ENCODE peak calls at places on chromosomes 16 and 17, in four cellular contexts. K is ovary, T is adrenal gland, Q is right lobe of liver. M is an unnamed sample. For H3K4me1, the result is how much of the 10 kb centered on the place peaks cover.

GRCh38 chr16:29698484-29699323 is 19.7 kb downstream of the QPRT start:
- DNase-seq in Q (no peak), K (no peak), T (no peak), M (no peak)

GRCh38 chr17:18144261-18144660 is 35.7 kb downstream of the MYO15A start:
- DNase-seq in Q (no peak), K (no peak), T (no peak), M (no peak)

GRCh38 chr16:65728172-65728571 is 606.3 kb upstream of the CDH11 start:
- DNase-seq in Q (no peak), K (no peak), T (no peak), M (no peak)

GRCh38 chr17:14205992-14206461 is 30.6 kb downstream of the CDRT15 start:
- DNase-seq in Q (peak), K (no peak), T (no peak), M (peak)

GRCh38 chr17:8029121-8029520 is 9.7 kb upstream of the ALOX15B start:
- DNase-seq in T (no peak), Q (no peak), K (no peak), M (peak)

GRCh38 chr16:70686376-70687171 is 721 bp upstream of the MTSS2 start:
- DNase-seq in T (no peak), Q (no peak), K (peak), M (no peak)

GRCh38 chr17:3916825-3917224 is 560 bp upstream of the P2RX1 start:
- DNase-seq in Q (no peak), K (no peak), T (no peak), M (peak)

GRCh38 chr16:54407596-54407995 is 121.0 kb upstream of the IRX3 start:
- DNase-seq in Q (no peak), T (no peak), K (no peak), M (no peak)

GRCh38 chr17:68461589-68461988 is 4.3 kb upstream of the WIPI1 start:
- DNase-seq in Q (no peak), T (peak), K (no peak), M (no peak)

GRCh38 chr16:28180660-28181556 is 30.9 kb downstream of the XPO6 start:
- DNase-seq in T (no peak), Q (no peak), K (no peak), M (no peak)

GRCh38 chr17:64008830-64009229 is 10.7 kb downstream of the PRR29 start:
- DNase-seq in Q (peak), T (no peak), K (no peak), M (no peak)

GRCh38 chr16:3948378-3948995 is 68.0 kb upstream of the CREBBP start:
- DNase-seq in K (peak), Q (no peak), T (no peak), M (no peak)

GRCh38 chr16:27515874-27516353 is 33.8 kb downstream of the GTF3C1 start:
- DNase-seq in Q (no peak), T (peak), K (no peak), M (peak)

GRCh38 chr17:50200447-50201225 is 795 bp downstream of the COL1A1 start:
- DNase-seq in T (peak), K (peak), Q (peak), M (peak)

GRCh38 chr16:67397451-67397801 is 4.1 kb upstream of the TPPP3 start:
- DNase-seq in Q (no peak), T (no peak), K (no peak), M (peak)
- H3K4me1 ChIP-seq in Q (under half), T (under half), K (under half), M (under half)

GRCh38 chr17:81868674-81869220 is 2.4 kb downstream of the ARHGDIA start:
- DNase-seq in T (peak), Q (peak), K (peak), M (peak)

GRCh38 chr17:81870155-81870977 is 771 bp downstream of the ARHGDIA start:
- DNase-seq in K (no peak), Q (peak), T (peak), M (peak)

GRCh38 chr17:81867952-81868673 is 3.0 kb downstream of the ARHGDIA start:
- DNase-seq in K (no peak), T (no peak), Q (peak), M (no peak)

GRCh38 chr17:81870978-81871386 is at the start of gene ARHGDIA:
- DNase-seq in T (no peak), K (no peak), Q (peak), M (no peak)

GRCh38 chr17:81869221-81870154 is 1.6 kb downstream of the ARHGDIA start:
- DNase-seq in K (peak), Q (peak), T (peak), M (peak)
- TF ChIP-seq POLR2A in K (no peak), Q (peak), T (no peak), M (no peak)

DNA sequence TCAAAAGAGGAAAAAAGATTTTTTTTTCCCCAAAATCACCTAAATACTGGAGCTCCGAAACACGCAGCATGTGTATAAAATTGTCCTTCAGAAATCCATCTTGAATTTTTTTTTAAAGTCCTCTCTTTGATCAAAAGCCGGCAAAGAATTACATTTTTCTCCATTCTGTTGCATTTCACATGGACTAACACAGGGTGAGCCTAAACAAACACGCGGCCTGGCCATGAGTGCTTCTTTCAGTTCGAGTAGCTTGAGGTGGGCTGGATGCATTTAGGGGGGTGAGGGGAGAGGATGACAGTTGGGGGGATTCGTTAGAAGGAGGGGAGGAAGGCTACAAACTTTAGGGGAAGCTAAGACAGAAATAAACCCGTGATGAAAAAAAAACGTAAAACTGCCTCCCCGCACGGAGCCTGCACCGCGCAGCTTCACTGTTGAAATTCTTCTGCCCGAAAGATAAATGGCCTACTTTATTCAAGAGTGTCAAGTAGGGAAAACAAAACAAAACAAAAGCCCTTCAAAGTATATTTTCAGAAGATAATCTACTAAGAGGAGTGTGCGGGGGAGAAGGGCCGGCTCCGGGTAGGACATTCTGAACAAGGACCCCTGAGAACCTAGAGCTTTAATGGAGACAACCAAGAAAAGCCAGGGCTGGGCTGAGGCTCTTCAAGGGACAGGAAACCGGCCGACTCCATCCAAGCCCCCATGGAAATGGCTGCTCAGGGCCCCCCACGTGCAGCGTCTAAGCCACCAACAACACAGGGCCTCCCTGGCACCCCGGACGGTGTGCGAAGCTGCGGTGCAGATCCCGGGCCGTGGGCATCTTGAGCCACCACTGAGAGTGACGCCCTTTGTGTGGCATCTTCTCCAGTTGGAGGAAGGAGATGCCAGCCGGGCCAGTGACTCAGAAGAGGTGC is 251.2 kb downstream of the C16orf95 start:
- DNase-seq in T (no peak), Q (no peak), K (no peak), M (no peak)
- H3K4me1 ChIP-seq in T (under half), Q (under half), K (under half), M (under half)

DNA sequence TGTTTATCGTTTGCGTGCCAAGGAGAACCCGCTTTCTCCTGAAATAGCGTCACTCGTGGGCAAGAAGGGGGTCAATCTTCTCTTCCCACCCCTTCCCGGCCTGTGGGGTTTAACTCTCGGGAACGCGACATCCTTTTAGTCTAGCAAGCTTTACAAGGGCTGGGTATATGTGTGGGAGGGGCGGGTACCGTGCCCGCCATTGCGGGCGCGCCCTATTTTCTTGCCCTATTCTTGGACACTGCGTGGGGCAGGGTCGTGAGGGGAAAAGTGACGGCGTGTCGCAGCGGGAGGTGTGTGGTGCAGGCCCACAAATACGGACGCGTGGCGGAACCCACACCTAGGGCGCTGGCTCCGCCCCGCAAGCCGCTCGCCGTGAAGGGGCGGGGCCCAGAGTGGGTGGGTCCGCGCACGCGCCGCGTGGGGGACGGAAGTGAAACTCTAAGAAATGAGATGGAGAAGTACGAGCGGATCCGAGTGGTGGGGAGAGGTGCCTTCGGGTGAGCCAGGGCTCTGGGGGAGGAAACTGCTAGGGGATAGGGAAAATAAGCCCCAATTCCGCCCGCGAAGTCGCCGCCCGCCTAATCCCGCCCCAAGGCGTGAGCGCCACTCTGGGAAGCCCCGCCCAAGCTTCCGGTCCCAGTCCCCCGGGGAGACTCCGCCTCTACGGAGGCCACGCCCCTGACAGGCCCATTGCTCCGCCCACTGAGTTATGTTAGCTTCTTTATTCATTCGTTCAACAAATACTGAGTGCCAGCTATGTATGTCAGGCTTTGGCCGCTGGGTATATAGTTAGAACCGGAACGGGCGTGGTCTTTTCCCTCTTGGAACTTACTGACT is at the start of gene NEK8:
- DNase-seq in K (peak), T (peak), Q (peak), M (peak)
- TF ChIP-seq POLR2A in K (peak), T (peak), Q (peak), M (no peak)

GRCh38 chr17:73290399-73291259 is 21.2 kb downstream of the CDC42EP4 start:
- DNase-seq in Q (no peak), T (no peak), K (no peak), M (no peak)

GRCh38 chr17:73292031-73292531 is 19.7 kb downstream of the CDC42EP4 start:
- DNase-seq in T (peak), Q (peak), K (no peak), M (no peak)

GRCh38 chr17:73293031-73293430 is 18.8 kb downstream of the CDC42EP4 start:
- DNase-seq in T (no peak), Q (no peak), K (no peak), M (no peak)

GRCh38 chr17:73291260-73291801 is 20.5 kb downstream of the CDC42EP4 start:
- DNase-seq in Q (no peak), T (peak), K (peak), M (peak)

DNA sequence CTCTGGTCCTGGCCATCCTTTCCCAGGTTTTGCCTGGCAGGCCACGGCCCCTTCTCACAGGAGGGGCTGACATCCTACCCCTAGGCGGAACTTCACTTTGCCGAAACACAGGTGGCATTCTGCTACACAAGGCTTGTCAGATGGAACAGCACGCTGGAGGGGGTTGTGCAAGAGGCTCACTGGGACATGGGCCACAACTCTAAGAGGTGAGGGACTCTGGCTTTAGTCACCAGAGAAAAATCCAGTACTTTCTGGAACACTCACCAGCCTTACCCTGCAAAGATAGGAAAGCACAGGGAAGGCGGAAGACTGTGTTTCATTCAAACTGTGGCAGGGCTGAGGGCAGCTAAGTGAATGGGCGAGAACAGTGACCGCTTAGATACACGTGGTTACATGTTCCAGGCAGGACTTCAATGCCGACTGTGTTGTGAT is 18.3 kb downstream of the CDC42EP4 start:
- DNase-seq in K (peak), Q (peak), T (peak), M (no peak)
- H3K4me1 ChIP-seq in K (under half), Q (under half), T (half or more), M (under half)

GRCh38 chr17:81983011-81983638 is 5.7 kb downstream of the ASPSCR1 start:
- DNase-seq in Q (no peak), K (no peak), T (no peak), M (no peak)
- TF ChIP-seq POLR2A in Q (no peak), K (no peak), T (no peak), M (no peak)

GRCh38 chr16:9114112-9114511 is 22.7 kb downstream of the HAPSTR1 start:
- DNase-seq in K (no peak), T (no peak), Q (no peak), M (no peak)

GRCh38 chr16:9113707-9114106 is 22.3 kb downstream of the HAPSTR1 start:
- DNase-seq in T (no peak), Q (no peak), K (no peak), M (no peak)

GRCh38 chr16:9114842-9115241 is 23.4 kb downstream of the HAPSTR1 start:
- DNase-seq in K (no peak), T (no peak), Q (no peak), M (no peak)

GRCh38 chr16:9115277-9115676 is 23.8 kb downstream of the HAPSTR1 start:
- DNase-seq in T (no peak), K (no peak), Q (no peak), M (no peak)

GRCh38 chr16:9116141-9116540 is 24.7 kb downstream of the HAPSTR1 start:
- DNase-seq in Q (no peak), K (no peak), T (no peak), M (no peak)
- H3K4me1 ChIP-seq in Q (under half), K (under half), T (half or more), M (under half)

GRCh38 chr17:78343099-78343432 is 16.8 kb downstream of the SOCS3 start:
- DNase-seq in K (peak), T (peak), Q (no peak), M (peak)

GRCh38 chr17:78340183-78340955 is 19.5 kb downstream of the SOCS3 start:
- DNase-seq in T (no peak), Q (no peak), K (no peak), M (peak)

GRCh38 chr17:78342438-78343098 is 17.3 kb downstream of the SOCS3 start:
- DNase-seq in T (peak), K (peak), Q (no peak), M (peak)

GRCh38 chr17:78343433-78344201 is 16.3 kb downstream of the SOCS3 start:
- DNase-seq in Q (no peak), K (peak), T (no peak), M (peak)

DNA sequence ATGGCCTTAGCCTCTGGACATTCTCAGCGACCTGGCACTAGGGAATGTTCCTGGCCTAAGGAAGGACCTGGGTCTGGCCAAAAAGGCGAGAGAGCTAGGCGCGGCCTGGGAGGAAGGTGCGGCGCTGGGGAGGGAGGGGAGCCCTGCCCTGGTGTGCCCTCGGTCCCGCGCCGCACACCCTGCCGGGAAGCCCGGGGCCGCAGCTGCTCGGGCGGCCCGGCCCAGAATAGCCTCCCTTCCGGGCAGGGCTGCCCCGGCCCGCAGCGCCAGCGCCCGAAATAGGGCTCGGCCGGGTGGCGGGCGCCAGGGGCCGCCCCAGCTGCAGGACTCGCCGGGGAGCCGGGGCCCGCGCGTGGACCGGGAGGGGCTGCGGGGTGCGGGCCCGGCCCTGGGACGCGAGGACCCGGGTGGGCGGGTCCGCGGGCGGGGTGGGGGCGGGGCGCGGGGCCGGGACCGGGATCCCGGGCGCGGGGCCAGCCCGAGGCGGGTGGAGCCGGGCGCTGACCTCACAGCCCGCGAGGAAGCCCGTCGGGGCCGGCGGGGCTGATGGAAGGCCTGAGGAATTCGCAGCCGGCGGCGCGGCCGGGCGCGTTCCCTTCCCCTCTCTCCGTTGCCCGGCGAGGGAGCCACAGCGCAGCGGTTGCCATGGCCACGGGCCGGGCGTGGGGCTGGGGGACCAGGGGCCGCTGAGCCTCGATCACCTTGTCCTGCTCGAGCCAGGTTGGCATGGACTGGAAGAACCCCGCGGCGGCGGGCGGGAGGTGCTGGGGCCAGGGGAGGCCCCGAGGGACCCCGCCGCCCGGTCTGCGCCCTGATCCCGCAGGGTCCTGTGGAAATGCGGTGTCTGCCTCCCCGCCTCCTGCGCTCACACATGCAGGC is 18.1 kb downstream of the SOCS3 start:
- DNase-seq in K (peak), Q (peak), T (peak), M (peak)
- TF ChIP-seq POLR2A in K (peak), Q (peak), T (no peak), M (no peak)

GRCh38 chr16:26177438-26177837 is 485.7 kb downstream of the HS3ST4 start:
- DNase-seq in K (no peak), Q (no peak), T (no peak), M (no peak)

GRCh38 chr16:26178298-26178697 is 486.5 kb downstream of the HS3ST4 start:
- DNase-seq in Q (no peak), K (no peak), T (no peak), M (no peak)

GRCh38 chr16:26175944-26176343 is 484.2 kb downstream of the HS3ST4 start:
- DNase-seq in K (no peak), T (no peak), Q (no peak), M (no peak)
- H3K4me1 ChIP-seq in K (under half), T (under half), Q (under half), M (under half)

DNA sequence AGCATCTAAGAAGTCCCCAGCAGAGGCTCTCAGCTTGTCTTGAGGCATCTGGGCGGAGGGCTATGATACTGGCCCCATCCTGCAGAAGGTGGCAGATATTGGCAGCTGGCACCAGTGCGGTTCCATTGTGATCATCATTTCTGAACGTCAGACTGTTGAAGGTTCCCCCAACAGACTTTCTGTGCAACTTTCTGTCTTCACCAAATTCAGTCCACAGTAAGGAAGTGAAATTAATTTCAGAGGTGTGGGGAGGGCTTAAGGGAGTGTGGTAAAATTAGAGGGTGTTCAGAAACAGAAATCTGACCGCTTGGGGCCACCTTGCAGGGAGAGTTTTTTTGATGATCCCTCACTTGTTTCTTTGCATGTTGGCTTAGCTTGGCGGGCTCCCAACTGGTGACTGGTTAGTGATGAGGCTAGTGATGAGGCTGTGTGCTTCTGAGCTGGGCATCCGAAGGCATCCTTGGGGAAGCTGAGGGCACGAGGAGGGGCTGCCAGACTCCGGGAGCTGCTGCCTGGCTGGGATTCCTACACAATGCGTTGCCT is at the start of gene CIITA:
- DNase-seq in T (peak), Q (peak), K (peak), M (peak)
- TF ChIP-seq POLR2A in T (no peak), Q (peak), K (no peak), M (no peak)

M was measured in spleen.